ENCODE peak calls at places on chromosomes 11 and 22, in nine cellular contexts. C is CD8-positive, alpha-beta T cell; D is IMR-90; T is left lung; H is heart right ventricle; I is A549; P is right lobe of liver; A is pancreas; S is GM23338. Z is an unnamed sample.

GRCh38 chr22:45136594-45136993 is 27.1 kb upstream of the NUP50 start:
- ATAC-seq in C (no peak), D (no peak), T (no peak), H (no peak), I (no peak), P (no peak), A (no peak), S (no peak), Z (no peak)

GRCh38 chr11:82003671-82004148 is 730.0 kb downstream of the FAM181B start:
- ATAC-seq in C (no peak), D (no peak), T (no peak), H (no peak), I (no peak), P (no peak), A (peak), S (no peak), Z (no peak)

GRCh38 chr11:75453916-75454655 is 21.1 kb upstream of the KLHL35 start:
- ATAC-seq in C (no peak), D (peak), T (no peak), H (no peak), I (no peak), P (no peak), A (peak), S (no peak), Z (peak)

GRCh38 chr11:46345131-46345597 is 2.1 kb upstream of the DGKZ start:
- ATAC-seq in C (no peak), D (no peak), T (peak), H (peak), I (no peak), P (peak), A (peak), S (peak), Z (no peak)

GRCh38 chr11:120098503-120099054 is 39.3 kb downstream of the TRIM29 start:
- ATAC-seq in C (no peak), D (no peak), T (no peak), H (no peak), I (no peak), P (no peak), A (no peak), S (no peak), Z (no peak)

GRCh38 chr11:93081694-93082093 is 112.2 kb downstream of the MTNR1B start:
- ATAC-seq in C (no peak), D (no peak), T (no peak), H (no peak), I (no peak), P (no peak), A (no peak), S (peak), Z (no peak)

GRCh38 chr11:118295834-118296454 is 8.6 kb upstream of the CD3E start:
- ATAC-seq in C (peak), D (no peak), T (peak), H (no peak), I (peak), P (peak), A (peak), S (peak), Z (no peak)

GRCh38 chr11:22558638-22559037 is 67.0 kb downstream of the FANCF start:
- ATAC-seq in C (no peak), D (no peak), T (no peak), H (no peak), I (no peak), P (no peak), A (peak), S (no peak), Z (no peak)

GRCh38 chr11:117614695-117615094 is 182.3 kb downstream of the DSCAML1 start:
- ATAC-seq in C (no peak), D (no peak), T (no peak), H (no peak), I (no peak), P (no peak), A (no peak), S (peak), Z (no peak)

GRCh38 chr22:36467042-36467810 is 14.2 kb downstream of the TXN2 start:
- ATAC-seq in C (no peak), D (peak), T (peak), H (peak), I (peak), P (no peak), A (no peak), S (no peak), Z (no peak)

GRCh38 chr11:130358398-130358797 is 43.7 kb upstream of the ZBTB44 start:
- ATAC-seq in C (no peak), D (no peak), T (no peak), H (no peak), I (no peak), P (no peak), A (no peak), S (no peak), Z (no peak)

GRCh38 chr11:88016392-88017020 is 158.7 kb downstream of the RAB38 start:
- ATAC-seq in C (peak), D (peak), T (peak), H (no peak), I (peak), P (peak), A (peak), S (peak), Z (peak)

GRCh38 chr22:44051961-44052360 is 27.9 kb downstream of the PARVB start:
- ATAC-seq in C (no peak), D (no peak), T (no peak), H (no peak), I (no peak), P (no peak), A (no peak), S (peak), Z (no peak)

GRCh38 chr11:112401036-112401769 is 140.5 kb upstream of the PLET1 start:
- ATAC-seq in C (no peak), D (no peak), T (no peak), H (no peak), I (no peak), P (no peak), A (no peak), S (no peak), Z (no peak)

GRCh38 chr11:1435820-1436467 is 46.2 kb downstream of the BRSK2 start:
- ATAC-seq in C (peak), D (no peak), T (no peak), H (no peak), I (peak), P (no peak), A (peak), S (peak), Z (no peak)

GRCh38 chr11:63845305-63845704 is 6.4 kb downstream of the MARK2 start:
- ATAC-seq in C (no peak), D (peak), T (no peak), H (no peak), I (peak), P (no peak), A (no peak), S (peak), Z (no peak)

GRCh38 chr11:72574046-72574445 is 100.2 kb downstream of the PDE2A start:
- ATAC-seq in C (no peak), D (no peak), T (no peak), H (no peak), I (no peak), P (no peak), A (no peak), S (no peak), Z (no peak)

GRCh38 chr11:72570893-72571741 is 103.1 kb downstream of the PDE2A start:
- ATAC-seq in C (no peak), D (no peak), T (no peak), H (no peak), I (no peak), P (no peak), A (no peak), S (no peak), Z (no peak)

GRCh38 chr11:72575533-72576170 is 98.6 kb downstream of the PDE2A start:
- ATAC-seq in C (no peak), D (no peak), T (no peak), H (no peak), I (no peak), P (no peak), A (no peak), S (no peak), Z (no peak)

GRCh38 chr11:72574534-72575460 is 99.4 kb downstream of the PDE2A start:
- ATAC-seq in C (no peak), D (no peak), T (no peak), H (no peak), I (no peak), P (no peak), A (no peak), S (peak), Z (no peak)

DNA sequence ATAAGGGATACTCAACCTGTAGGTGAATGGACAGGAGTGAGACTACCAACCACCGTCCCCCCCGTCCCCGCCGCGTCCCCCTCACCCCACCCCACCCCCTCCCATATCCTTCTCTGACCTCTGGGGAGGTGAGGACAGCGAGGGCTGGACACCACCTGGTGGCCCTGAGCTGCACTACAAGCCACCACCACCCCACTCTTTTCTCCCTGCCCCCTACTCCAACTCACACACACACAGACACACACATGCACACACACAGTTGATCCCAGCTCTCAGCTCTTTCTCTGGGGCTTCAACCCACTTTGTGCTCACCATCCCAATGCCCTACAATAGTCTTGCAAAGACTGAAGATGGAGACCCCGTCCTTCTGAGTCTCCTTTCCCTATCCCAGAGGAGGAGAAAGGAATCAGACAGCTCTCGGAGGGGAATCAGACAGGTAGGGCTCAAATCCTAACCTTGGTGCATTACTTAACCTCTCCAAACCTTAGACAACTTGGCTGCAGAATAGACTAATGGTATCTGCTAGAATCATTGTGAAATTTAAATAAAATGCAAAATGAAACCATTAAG is 100.8 kb downstream of the PDE2A start:
- ATAC-seq in C (peak), D (peak), T (peak), H (peak), I (peak), P (peak), A (peak), S (peak), Z (peak)
- TF ChIP-seq CTCF in C (no peak), D (peak), T (peak), H (peak), I (peak), P (peak), A (peak), S (peak), Z (peak)

GRCh38 chr11:61972796-61973602 is 5.6 kb upstream of the FTH1 start:
- ATAC-seq in C (peak), D (no peak), T (peak), H (no peak), I (peak), P (peak), A (peak), S (no peak), Z (peak)
- H3K4me3 ChIP-seq in C (no peak), D (no peak), T (no peak), H (no peak), I (no peak), P (peak), A (no peak), S (no peak), Z (no peak)

GRCh38 chr11:79447039-79447438 is 6.2 kb upstream of the TENM4 start:
- ATAC-seq in C (no peak), D (no peak), T (no peak), H (no peak), I (no peak), P (no peak), A (no peak), S (no peak), Z (no peak)
- TF ChIP-seq CTCF in C (no peak), D (no peak), T (no peak), H (no peak), I (no peak), P (no peak), A (no peak), S (no peak), Z (no peak)

DNA sequence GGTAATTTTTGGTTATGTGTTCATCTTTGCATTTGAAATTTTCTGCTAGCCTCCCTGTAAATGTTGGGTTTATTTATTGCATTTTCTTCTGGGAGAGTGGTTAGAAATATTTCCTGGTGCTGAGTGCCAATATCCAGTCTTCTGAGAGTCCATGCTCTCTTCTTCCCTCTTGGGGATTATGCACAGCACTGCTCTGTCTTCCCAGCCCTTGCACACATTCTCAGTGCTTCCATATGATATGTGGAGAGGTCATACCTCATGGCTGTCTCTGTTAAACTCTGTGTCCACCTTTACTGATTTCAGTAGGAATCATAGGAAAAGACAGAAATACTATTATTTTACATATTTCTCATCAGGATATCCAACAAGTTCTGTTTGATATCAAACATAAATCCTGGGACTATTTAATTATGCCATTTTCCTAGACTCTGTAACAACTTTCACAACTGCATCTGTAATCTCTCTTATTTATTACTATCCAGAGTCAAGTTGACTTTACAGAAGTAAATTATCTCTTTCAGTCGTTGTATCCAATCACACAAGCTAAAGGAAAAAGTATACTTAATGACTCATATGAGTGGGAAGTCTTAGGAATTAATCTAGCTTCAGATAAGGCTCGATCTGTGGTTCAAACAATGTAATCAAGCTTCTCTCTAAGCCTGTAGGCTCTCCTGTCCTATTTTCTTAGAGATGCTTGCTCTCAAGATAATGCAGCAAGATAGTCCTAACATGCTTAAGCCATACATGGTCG is 2.7 kb upstream of the NXPE1 start:
- ATAC-seq in C (no peak), D (peak), T (peak), H (no peak), I (no peak), P (no peak), A (peak), S (no peak), Z (no peak)
- H3K4me3 ChIP-seq in C (no peak), D (no peak), T (no peak), H (no peak), I (no peak), P (no peak), A (no peak), S (no peak), Z (no peak)

GRCh38 chr11:124886476-124886875 is 11.2 kb downstream of the ROBO4 start:
- ATAC-seq in C (no peak), D (no peak), T (no peak), H (no peak), I (no peak), P (no peak), A (no peak), S (no peak), Z (no peak)

GRCh38 chr11:124886978-124887666 is 10.5 kb downstream of the ROBO4 start:
- ATAC-seq in C (no peak), D (no peak), T (no peak), H (no peak), I (no peak), P (no peak), A (no peak), S (no peak), Z (no peak)

GRCh38 chr11:124882339-124883071 is 15.2 kb downstream of the ROBO4 start:
- ATAC-seq in C (no peak), D (peak), T (no peak), H (peak), I (no peak), P (peak), A (peak), S (peak), Z (peak)

GRCh38 chr11:124884869-124885479 is 12.7 kb downstream of the ROBO4 start:
- ATAC-seq in C (no peak), D (no peak), T (no peak), H (no peak), I (no peak), P (no peak), A (no peak), S (no peak), Z (no peak)

DNA sequence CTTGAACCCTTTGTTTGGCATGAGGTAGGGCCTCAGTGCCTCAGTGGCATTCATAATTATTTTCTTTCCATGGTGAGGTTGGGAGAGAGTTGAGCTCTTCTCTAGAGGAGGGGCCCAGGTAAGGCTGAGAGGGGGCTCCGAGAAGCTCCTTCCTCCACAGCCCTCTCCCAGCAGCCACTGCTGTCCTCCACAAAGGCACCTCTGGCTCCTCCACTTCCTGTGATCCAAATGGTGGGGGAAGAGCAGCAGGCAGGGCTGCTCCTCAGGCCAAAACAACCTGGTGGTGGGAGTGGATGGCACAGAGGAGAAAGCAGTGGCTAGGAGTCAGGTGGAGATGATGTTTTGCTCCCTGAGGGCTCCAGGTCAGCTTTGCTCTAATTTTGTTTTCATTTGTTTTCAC is 13.3 kb downstream of the ROBO4 start:
- ATAC-seq in C (no peak), D (no peak), T (no peak), H (no peak), I (no peak), P (no peak), A (no peak), S (no peak), Z (no peak)
- TF ChIP-seq CTCF in C (no peak), D (no peak), T (no peak), H (no peak), I (no peak), P (no peak), A (no peak), S (no peak), Z (no peak)

GRCh38 chr11:35943294-35943693 is 568 bp upstream of the LDLRAD3 start:
- ATAC-seq in C (no peak), D (no peak), T (peak), H (peak), I (no peak), P (no peak), A (peak), S (no peak), Z (no peak)
- H3K4me3 ChIP-seq in C (peak), D (peak), T (peak), H (peak), I (peak), P (peak), A (peak), S (peak), Z (peak)

GRCh38 chr11:102046841-102047240 is 396 bp upstream of the CFAP300 start:
- ATAC-seq in C (no peak), D (peak), T (peak), H (peak), I (no peak), P (no peak), A (peak), S (no peak), Z (no peak)

GRCh38 chr11:102047305-102047924 is at the start of gene CFAP300:
- ATAC-seq in C (no peak), D (peak), T (peak), H (peak), I (peak), P (no peak), A (peak), S (peak), Z (peak)

DNA sequence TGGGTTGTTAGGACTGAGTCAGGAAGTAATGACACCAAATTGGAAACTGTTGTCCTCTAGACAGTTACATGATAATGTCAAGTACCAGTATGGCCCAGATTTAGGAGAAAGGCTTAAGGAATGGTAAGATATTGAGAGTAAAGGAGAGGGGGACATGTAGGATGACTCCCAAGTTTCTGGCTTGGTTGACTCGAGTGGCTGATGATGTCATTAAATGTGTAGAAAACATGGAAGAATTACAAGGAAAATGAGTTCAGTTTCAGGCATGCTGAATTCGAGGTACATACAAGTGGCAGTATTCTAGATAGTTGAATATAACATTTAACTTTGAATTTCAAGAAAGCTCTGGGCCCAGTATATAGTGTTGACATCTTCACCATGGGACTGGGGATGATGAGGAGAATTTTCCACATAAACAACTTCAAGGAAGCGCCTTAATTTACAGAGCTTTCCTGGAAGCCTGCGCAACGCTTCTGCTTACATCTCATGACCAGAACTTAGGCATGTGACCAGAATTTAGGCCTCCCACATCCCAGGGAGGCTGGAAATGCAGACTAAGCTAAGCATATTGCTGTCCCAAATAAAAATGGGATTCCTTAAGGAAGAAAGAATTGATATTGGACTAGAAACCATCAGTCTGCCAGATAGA is 3.8 kb downstream of the CFAP300 start:
- ATAC-seq in C (no peak), D (no peak), T (no peak), H (no peak), I (no peak), P (no peak), A (no peak), S (no peak), Z (no peak)
- TF ChIP-seq CTCF in C (no peak), D (no peak), T (no peak), H (no peak), I (no peak), P (no peak), A (no peak), S (no peak), Z (no peak)

GRCh38 chr11:67732045-67732787 is 57.8 kb upstream of the ALDH3B2 start:
- ATAC-seq in C (peak), D (no peak), T (peak), H (no peak), I (peak), P (no peak), A (peak), S (peak), Z (no peak)

DNA sequence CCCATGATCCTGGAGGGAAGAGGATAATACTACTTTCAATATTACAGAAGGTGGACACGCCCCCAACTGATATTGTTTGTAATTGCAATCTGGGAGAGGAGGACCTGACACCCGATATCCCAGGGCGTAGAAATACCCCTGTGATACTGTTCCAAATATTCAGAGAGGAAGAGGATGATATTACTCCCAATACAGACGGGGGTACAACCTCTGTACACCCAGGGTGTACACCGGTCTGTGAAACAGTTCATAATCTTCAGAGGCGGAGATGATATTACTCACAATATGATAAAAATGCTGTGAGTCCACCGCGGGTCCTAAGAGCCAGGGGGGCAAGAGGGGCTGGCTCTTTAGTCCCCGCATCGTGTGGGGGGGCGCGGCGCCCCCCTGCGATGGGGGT is 57.2 kb upstream of the ALDH3B2 start:
- ATAC-seq in C (peak), D (no peak), T (no peak), H (no peak), I (peak), P (no peak), A (no peak), S (no peak), Z (no peak)
- H3K4me3 ChIP-seq in C (peak), D (no peak), T (no peak), H (peak), I (peak), P (no peak), A (no peak), S (peak), Z (no peak)